ENCODE peak calls at places on chromosomes 4 and X, in four cellular contexts. T, V, Y and B are unnamed samples.

GRCh38 chr4:26105372-26105771 is 191.4 kb downstream of the SMIM20 start:
- DNase-seq in V (peak; percentile 3), Y (no peak), T (no peak), B (no peak)

GRCh38 chr4:76090241-76090691 is 15.8 kb downstream of the ART3 start:
- DNase-seq in Y (peak; percentile 13), T (no peak), V (peak; percentile 94), B (peak; percentile 45)

GRCh38 chr4:105709081-105709450 is 482 bp downstream of the GSTCD start:
- DNase-seq in V (no peak), Y (peak; percentile 10), T (no peak), B (no peak)

GRCh38 chr4:76740866-76741662 is 156.9 kb downstream of the SOWAHB start:
- DNase-seq in V (no peak), T (no peak), Y (no peak), B (no peak)

GRCh38 chr4:141668200-141668599 is 31.8 kb downstream of the IL15 start:
- DNase-seq in V (peak; percentile 47), Y (no peak), T (no peak), B (no peak)

GRCh38 chrX:21373637-21374162 is 518 bp upstream of the CNKSR2 start:
- DNase-seq in V (no peak), T (no peak), Y (no peak), B (no peak)

GRCh38 chr4:39062094-39062493 is at the start of gene KLHL5:
- DNase-seq in T (no peak), Y (no peak), V (no peak), B (peak; percentile 52)

GRCh38 chr4:37661643-37662221 is 24.4 kb downstream of the RELL1 start:
- DNase-seq in T (no peak), Y (no peak), V (peak; percentile 61), B (no peak)

GRCh38 chr4:47831026-47831689 is 6.7 kb downstream of the CORIN start:
- DNase-seq in T (no peak), Y (no peak), V (no peak), B (no peak)

GRCh38 chrX:153433161-153433680 is 12.6 kb downstream of the TREX2 start:
- DNase-seq in Y (no peak), T (no peak), V (no peak), B (no peak)
- TF ChIP-seq MXI1 in Y (no peak), T (no peak), V (no peak), B (no peak)

GRCh38 chrX:13285229-13285628 is 34.6 kb downstream of the ATXN3L start:
- DNase-seq in Y (no peak), T (no peak), V (no peak), B (no peak)
- TF ChIP-seq MXI1 in Y (no peak), T (no peak), V (no peak), B (no peak)

DNA sequence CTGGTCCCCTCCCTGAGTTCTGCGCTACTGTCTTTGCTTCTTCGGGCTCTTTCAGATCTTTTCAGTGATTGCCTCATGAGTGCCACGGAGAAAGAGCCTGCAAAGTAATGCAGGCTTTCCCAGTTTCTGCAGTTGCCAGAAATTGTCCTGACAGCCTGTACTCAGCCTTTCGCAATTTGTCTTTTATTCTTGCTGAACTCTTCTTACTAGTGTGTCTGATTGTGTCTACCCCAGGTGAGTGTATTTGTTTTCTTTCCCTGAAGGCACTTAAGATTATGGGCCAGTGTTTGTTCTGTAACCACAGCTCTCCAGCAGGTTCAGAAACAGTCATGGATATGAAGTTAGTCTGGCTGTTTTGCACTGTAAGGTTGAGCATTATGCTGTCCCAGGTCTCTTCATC is 47.1 kb downstream of the FAM193A start:
- DNase-seq in Y (no peak), V (peak; percentile 41), T (no peak), B (no peak)
- TF ChIP-seq MXI1 in Y (no peak), V (no peak), T (no peak), B (no peak)

GRCh38 chr4:112270643-112271484 is 14.8 kb downstream of the TIFA start:
- DNase-seq in T (no peak), Y (no peak), V (peak; percentile 93), B (no peak)
- TF ChIP-seq MXI1 in T (no peak), Y (no peak), V (no peak), B (no peak)

DNA sequence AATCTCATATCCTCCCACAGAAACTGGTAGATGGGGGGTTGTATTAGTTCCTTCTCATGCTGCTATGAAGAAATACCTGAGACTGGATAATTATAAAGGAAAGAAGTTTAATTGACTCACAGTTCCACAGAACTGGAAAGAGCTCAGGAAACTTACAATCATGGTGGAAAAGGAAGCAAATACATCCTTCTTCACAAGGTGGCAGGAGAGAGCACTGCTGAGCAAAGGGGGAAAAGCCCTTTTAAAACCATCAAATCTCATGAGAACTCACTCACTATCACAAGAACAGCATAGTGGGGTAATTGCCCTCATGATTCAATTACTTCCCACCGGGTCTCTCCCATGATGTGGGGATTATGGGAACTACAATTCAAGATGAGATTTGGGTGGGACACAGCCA is 250.5 kb upstream of the GPRIN3 start:
- DNase-seq in V (no peak), T (no peak), Y (no peak), B (no peak)
- TF ChIP-seq MXI1 in V (no peak), T (no peak), Y (no peak), B (no peak)

GRCh38 chr4:119628281-119629141 is at the start of gene PDE5A:
- DNase-seq in V (peak; percentile 80), T (no peak), Y (peak; percentile 46), B (peak; percentile 85)

GRCh38 chr4:119626420-119626819 is 2.2 kb downstream of the PDE5A start:
- DNase-seq in T (no peak), Y (no peak), V (no peak), B (no peak)

GRCh38 chr4:119629142-119629471 is 503 bp upstream of the PDE5A start:
- DNase-seq in V (no peak), T (no peak), Y (no peak), B (no peak)

GRCh38 chr4:119626943-119627266 is 1.7 kb downstream of the PDE5A start:
- DNase-seq in V (no peak), T (no peak), Y (no peak), B (no peak)

DNA sequence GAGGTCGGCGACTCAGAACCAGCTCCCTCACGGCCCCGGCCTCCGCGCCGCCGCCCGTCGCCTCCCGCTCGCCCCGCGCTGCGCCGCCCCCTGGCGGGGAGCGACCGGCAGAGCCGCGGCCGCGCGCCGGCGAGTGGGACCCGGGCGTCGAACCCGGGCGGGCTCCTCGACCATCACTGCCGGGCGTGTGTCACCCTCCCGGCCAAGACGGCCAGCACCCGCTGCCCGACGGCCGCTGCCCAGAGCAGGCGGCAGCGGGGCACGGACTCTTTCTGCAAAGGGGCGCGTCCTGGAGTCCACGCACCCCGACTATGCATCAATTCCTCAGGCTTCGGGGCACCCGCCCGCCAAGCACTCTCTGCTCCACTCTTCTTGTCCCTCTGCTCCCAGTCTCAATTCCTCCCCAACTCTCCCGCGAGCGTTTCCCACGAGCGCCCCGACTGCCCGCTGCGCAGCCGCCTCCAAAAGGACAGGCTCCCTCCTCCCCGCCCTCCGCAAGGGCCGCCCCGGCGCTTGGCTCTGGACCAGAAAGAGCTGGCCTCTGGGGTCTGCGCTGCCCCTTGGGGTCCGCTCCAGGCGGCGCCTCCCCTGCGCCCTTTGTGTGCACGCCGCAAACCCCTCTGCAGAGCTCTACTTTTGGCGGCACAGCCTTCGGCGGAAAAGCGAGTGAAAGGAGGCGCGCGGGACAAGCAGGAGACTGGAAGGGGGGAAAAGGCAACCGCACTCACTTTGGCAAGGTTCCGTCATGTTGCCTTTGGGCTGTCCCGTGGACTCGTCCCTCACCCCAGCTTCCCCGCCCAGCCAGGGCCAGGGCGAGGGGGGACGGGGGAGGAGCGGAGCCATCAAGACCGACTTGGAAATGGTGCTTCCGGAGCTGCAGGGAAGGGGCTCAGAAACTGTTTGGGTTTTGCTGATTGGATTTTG is 1.1 kb downstream of the PDE5A start:
- DNase-seq in V (peak; percentile 86), Y (no peak), T (no peak), B (peak; percentile 92)
- TF ChIP-seq MXI1 in V (peak; percentile 11), Y (no peak), T (no peak), B (peak; percentile 40)

DNA sequence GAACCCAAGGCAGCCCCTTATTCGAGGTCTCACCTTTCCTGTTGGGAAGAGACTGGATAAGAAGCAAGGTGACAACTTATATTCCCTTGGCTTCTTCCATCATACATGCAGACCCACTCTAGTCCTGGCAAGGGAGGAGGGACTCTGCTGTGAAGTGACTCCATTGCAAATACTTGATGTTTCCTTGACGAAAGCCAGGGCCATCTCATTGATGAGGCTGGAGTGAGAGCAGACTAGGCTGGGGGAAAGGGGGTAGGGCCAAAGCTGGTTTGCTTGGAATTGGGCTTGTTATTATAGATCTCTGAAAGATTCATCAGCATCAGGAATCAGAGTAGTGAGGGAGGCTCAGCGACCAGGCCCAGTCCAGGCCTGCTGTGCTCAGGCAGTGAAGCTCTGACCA is 2.3 kb upstream of the NHSL2 start:
- DNase-seq in T (no peak), Y (no peak), V (no peak), B (no peak)
- TF ChIP-seq MXI1 in T (no peak), Y (no peak), V (no peak), B (no peak)

DNA sequence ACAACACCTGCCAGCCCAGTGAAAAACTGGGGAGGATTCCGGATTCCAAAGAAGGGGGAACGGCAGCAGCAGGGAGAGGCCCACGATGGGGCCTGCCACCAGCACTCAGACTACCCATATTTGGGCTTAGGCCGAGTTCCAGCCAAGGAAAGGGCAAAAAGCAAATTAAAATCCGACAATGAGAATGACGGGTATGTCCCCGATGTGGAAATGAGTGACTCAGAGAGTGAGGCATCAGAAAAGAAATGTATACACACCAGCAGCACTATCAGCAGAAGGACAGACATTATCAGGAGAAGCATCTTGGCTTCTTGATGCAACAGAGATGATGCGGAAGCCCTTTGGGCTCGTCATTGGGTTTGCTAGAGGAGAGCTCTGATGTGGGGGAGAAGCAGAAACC is 62.4 kb downstream of the JADE1 start:
- DNase-seq in Y (no peak), V (peak; percentile 99), T (no peak), B (no peak)
- TF ChIP-seq MXI1 in Y (no peak), V (no peak), T (no peak), B (no peak)

DNA sequence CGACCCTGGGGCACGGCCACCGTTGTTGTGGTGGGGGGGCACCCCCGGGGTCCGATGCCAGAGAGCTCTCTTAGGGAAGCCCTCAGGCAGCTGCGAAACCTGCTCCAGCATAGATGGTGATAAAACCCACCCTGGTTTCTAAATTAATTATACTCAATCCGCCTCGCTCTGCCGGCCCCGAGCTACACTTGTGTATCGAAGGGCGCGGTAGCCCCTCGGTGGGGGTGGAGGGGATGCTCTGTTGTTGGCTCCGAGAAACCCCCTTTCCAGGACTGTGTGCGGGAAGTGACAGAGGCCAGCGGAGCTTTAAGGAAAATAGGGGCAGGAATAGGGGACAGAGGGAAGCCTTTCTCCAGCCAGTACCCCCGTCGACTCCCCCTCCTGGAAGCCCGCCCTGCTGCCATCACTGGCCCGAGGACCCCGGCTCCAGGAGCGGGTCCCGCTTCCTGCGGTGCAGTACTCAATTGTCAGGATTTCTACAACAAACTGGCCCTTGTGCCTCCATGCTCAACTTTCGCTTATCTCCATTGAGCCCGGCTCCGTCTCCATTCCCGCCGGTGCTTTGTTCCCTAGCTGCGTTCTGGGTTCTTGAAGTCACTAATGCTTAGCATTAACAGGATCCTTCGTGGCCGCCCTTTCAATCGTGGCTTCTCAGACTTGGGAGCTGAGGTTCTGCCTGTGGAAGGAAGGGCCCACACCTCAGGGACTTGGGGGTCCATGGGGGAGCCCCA is 408.2 kb downstream of the BCOR start:
- DNase-seq in Y (no peak), T (no peak), V (no peak), B (peak; percentile 73)
- TF ChIP-seq MXI1 in Y (no peak), T (no peak), V (no peak), B (no peak)